ENCODE peak calls at places on chromosomes 7 and 10, in six cellular contexts. One of them, this sample, is unnamed.

GRCh38 chr10:33412261-33413092 is 78.0 kb upstream of the NRP1 start:
- DNase-seq in AG09309: peak
- DNase-seq in dorsolateral prefrontal cortex: no peak
- DNase-seq in psoas muscle: peak
- DNase-seq in astrocyte of the spinal cord: peak
- DNase-seq in activated CD8-positive, alpha-beta T cell treated with anti-CD3 and anti-CD28 coated beads for 36 hours: no peak
- DNase-seq in this sample: no peak

GRCh38 chr10:101745074-101745690 is 30.7 kb downstream of the FGF8 start:
- DNase-seq in AG09309: no peak
- DNase-seq in dorsolateral prefrontal cortex: no peak
- DNase-seq in psoas muscle: no peak
- DNase-seq in astrocyte of the spinal cord: no peak
- DNase-seq in activated CD8-positive, alpha-beta T cell treated with anti-CD3 and anti-CD28 coated beads for 36 hours: no peak
- DNase-seq in this sample: no peak

GRCh38 chr10:62804384-62805138 is at the start of gene ADO:
- DNase-seq in AG09309: peak
- DNase-seq in dorsolateral prefrontal cortex: peak
- DNase-seq in psoas muscle: peak
- DNase-seq in astrocyte of the spinal cord: peak
- DNase-seq in activated CD8-positive, alpha-beta T cell treated with anti-CD3 and anti-CD28 coated beads for 36 hours: peak
- DNase-seq in this sample: peak

GRCh38 chr10:122515588-122516231 is 44.8 kb upstream of the DMBT1 start:
- DNase-seq in AG09309: no peak
- DNase-seq in dorsolateral prefrontal cortex: no peak
- DNase-seq in psoas muscle: peak
- DNase-seq in astrocyte of the spinal cord: peak
- DNase-seq in activated CD8-positive, alpha-beta T cell treated with anti-CD3 and anti-CD28 coated beads for 36 hours: peak
- DNase-seq in this sample: peak

GRCh38 chr10:61786728-61787127 is 114.8 kb upstream of the ARID5B start:
- DNase-seq in AG09309: peak
- DNase-seq in dorsolateral prefrontal cortex: no peak
- DNase-seq in psoas muscle: no peak
- DNase-seq in astrocyte of the spinal cord: peak
- DNase-seq in activated CD8-positive, alpha-beta T cell treated with anti-CD3 and anti-CD28 coated beads for 36 hours: peak
- DNase-seq in this sample: peak

GRCh38 chr10:76231258-76231934 is 800.0 kb downstream of the LRMDA start:
- DNase-seq in AG09309: no peak
- DNase-seq in dorsolateral prefrontal cortex: no peak
- DNase-seq in psoas muscle: no peak
- DNase-seq in astrocyte of the spinal cord: no peak
- DNase-seq in activated CD8-positive, alpha-beta T cell treated with anti-CD3 and anti-CD28 coated beads for 36 hours: no peak
- DNase-seq in this sample: no peak

GRCh38 chr10:59126992-59127391 is 49.5 kb upstream of the PHYHIPL start:
- DNase-seq in AG09309: no peak
- DNase-seq in dorsolateral prefrontal cortex: no peak
- DNase-seq in psoas muscle: no peak
- DNase-seq in astrocyte of the spinal cord: no peak
- DNase-seq in activated CD8-positive, alpha-beta T cell treated with anti-CD3 and anti-CD28 coated beads for 36 hours: no peak
- DNase-seq in this sample: no peak

GRCh38 chr7:111931958-111932357 is 274.2 kb downstream of the DOCK4 start:
- DNase-seq in AG09309: no peak
- DNase-seq in dorsolateral prefrontal cortex: no peak
- DNase-seq in psoas muscle: no peak
- DNase-seq in astrocyte of the spinal cord: peak
- DNase-seq in activated CD8-positive, alpha-beta T cell treated with anti-CD3 and anti-CD28 coated beads for 36 hours: no peak
- DNase-seq in this sample: no peak

GRCh38 chr10:100697070-100697469 is 48.3 kb upstream of the PAX2 start:
- DNase-seq in AG09309: peak
- DNase-seq in dorsolateral prefrontal cortex: no peak
- DNase-seq in psoas muscle: no peak
- DNase-seq in astrocyte of the spinal cord: peak
- DNase-seq in activated CD8-positive, alpha-beta T cell treated with anti-CD3 and anti-CD28 coated beads for 36 hours: peak
- DNase-seq in this sample: no peak

GRCh38 chr10:7773845-7774801 is 13.7 kb downstream of the KIN start:
- DNase-seq in AG09309: no peak
- DNase-seq in dorsolateral prefrontal cortex: peak
- DNase-seq in psoas muscle: no peak
- DNase-seq in astrocyte of the spinal cord: no peak
- DNase-seq in activated CD8-positive, alpha-beta T cell treated with anti-CD3 and anti-CD28 coated beads for 36 hours: no peak
- DNase-seq in this sample: no peak

DNA sequence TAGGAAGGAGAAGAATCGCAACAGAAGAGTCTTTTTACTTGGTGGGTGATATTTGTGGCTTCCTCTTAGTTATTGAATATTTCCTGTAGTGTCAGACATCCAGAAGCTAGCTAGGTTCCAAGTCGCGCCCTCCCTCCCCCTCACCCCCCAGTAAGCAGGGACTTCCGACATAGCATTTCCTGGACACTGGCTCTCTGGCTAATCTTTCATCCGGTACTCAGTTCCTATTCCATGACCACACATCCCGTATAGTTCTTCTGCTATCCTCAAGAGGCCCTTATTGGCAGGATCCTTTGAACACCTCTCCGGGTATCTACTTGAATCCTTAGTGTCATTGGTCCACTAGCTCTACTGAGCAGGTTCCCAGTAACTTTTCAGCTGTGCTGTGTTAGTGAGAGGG is 167.8 kb downstream of the HDAC9 start:
- DNase-seq in AG09309: no peak
- DNase-seq in dorsolateral prefrontal cortex: no peak
- DNase-seq in psoas muscle: no peak
- DNase-seq in astrocyte of the spinal cord: no peak
- DNase-seq in activated CD8-positive, alpha-beta T cell treated with anti-CD3 and anti-CD28 coated beads for 36 hours: no peak
- DNase-seq in this sample: no peak
- TF ChIP-seq CTCF in AG09309: no peak
- TF ChIP-seq CTCF in dorsolateral prefrontal cortex: no peak
- TF ChIP-seq CTCF in psoas muscle: no peak
- TF ChIP-seq CTCF in astrocyte of the spinal cord: no peak
- TF ChIP-seq CTCF in activated CD8-positive, alpha-beta T cell treated with anti-CD3 and anti-CD28 coated beads for 36 hours: no peak
- TF ChIP-seq CTCF in this sample: no peak

GRCh38 chr7:146768941-146769340 is 652.3 kb downstream of the CNTNAP2 start:
- DNase-seq in AG09309: no peak
- DNase-seq in dorsolateral prefrontal cortex: peak
- DNase-seq in psoas muscle: no peak
- DNase-seq in astrocyte of the spinal cord: no peak
- DNase-seq in activated CD8-positive, alpha-beta T cell treated with anti-CD3 and anti-CD28 coated beads for 36 hours: no peak
- DNase-seq in this sample: no peak

GRCh38 chr7:146773506-146773905 is 656.9 kb downstream of the CNTNAP2 start:
- DNase-seq in AG09309: no peak
- DNase-seq in dorsolateral prefrontal cortex: no peak
- DNase-seq in psoas muscle: no peak
- DNase-seq in astrocyte of the spinal cord: peak
- DNase-seq in activated CD8-positive, alpha-beta T cell treated with anti-CD3 and anti-CD28 coated beads for 36 hours: no peak
- DNase-seq in this sample: no peak

GRCh38 chr7:146772581-146772980 is 656.0 kb downstream of the CNTNAP2 start:
- DNase-seq in AG09309: no peak
- DNase-seq in dorsolateral prefrontal cortex: no peak
- DNase-seq in psoas muscle: no peak
- DNase-seq in astrocyte of the spinal cord: no peak
- DNase-seq in activated CD8-positive, alpha-beta T cell treated with anti-CD3 and anti-CD28 coated beads for 36 hours: no peak
- DNase-seq in this sample: no peak
- TF ChIP-seq CTCF in AG09309: no peak
- TF ChIP-seq CTCF in dorsolateral prefrontal cortex: no peak
- TF ChIP-seq CTCF in psoas muscle: no peak
- TF ChIP-seq CTCF in astrocyte of the spinal cord: no peak
- TF ChIP-seq CTCF in activated CD8-positive, alpha-beta T cell treated with anti-CD3 and anti-CD28 coated beads for 36 hours: no peak
- TF ChIP-seq CTCF in this sample: no peak

GRCh38 chr7:2921748-2922147 is 77.6 kb upstream of the GNA12 start:
- DNase-seq in AG09309: no peak
- DNase-seq in dorsolateral prefrontal cortex: no peak
- DNase-seq in psoas muscle: no peak
- DNase-seq in astrocyte of the spinal cord: no peak
- DNase-seq in activated CD8-positive, alpha-beta T cell treated with anti-CD3 and anti-CD28 coated beads for 36 hours: no peak
- DNase-seq in this sample: no peak
- TF ChIP-seq CTCF in AG09309: peak
- TF ChIP-seq CTCF in dorsolateral prefrontal cortex: peak
- TF ChIP-seq CTCF in psoas muscle: no peak
- TF ChIP-seq CTCF in astrocyte of the spinal cord: peak
- TF ChIP-seq CTCF in activated CD8-positive, alpha-beta T cell treated with anti-CD3 and anti-CD28 coated beads for 36 hours: peak
- TF ChIP-seq CTCF in this sample: no peak

GRCh38 chr7:23072043-23072442 is 33.5 kb upstream of the KLHL7 start:
- DNase-seq in AG09309: no peak
- DNase-seq in dorsolateral prefrontal cortex: no peak
- DNase-seq in psoas muscle: no peak
- DNase-seq in astrocyte of the spinal cord: peak
- DNase-seq in activated CD8-positive, alpha-beta T cell treated with anti-CD3 and anti-CD28 coated beads for 36 hours: no peak
- DNase-seq in this sample: no peak
- TF ChIP-seq CTCF in AG09309: peak
- TF ChIP-seq CTCF in dorsolateral prefrontal cortex: peak
- TF ChIP-seq CTCF in psoas muscle: no peak
- TF ChIP-seq CTCF in astrocyte of the spinal cord: no peak
- TF ChIP-seq CTCF in activated CD8-positive, alpha-beta T cell treated with anti-CD3 and anti-CD28 coated beads for 36 hours: no peak
- TF ChIP-seq CTCF in this sample: no peak

DNA sequence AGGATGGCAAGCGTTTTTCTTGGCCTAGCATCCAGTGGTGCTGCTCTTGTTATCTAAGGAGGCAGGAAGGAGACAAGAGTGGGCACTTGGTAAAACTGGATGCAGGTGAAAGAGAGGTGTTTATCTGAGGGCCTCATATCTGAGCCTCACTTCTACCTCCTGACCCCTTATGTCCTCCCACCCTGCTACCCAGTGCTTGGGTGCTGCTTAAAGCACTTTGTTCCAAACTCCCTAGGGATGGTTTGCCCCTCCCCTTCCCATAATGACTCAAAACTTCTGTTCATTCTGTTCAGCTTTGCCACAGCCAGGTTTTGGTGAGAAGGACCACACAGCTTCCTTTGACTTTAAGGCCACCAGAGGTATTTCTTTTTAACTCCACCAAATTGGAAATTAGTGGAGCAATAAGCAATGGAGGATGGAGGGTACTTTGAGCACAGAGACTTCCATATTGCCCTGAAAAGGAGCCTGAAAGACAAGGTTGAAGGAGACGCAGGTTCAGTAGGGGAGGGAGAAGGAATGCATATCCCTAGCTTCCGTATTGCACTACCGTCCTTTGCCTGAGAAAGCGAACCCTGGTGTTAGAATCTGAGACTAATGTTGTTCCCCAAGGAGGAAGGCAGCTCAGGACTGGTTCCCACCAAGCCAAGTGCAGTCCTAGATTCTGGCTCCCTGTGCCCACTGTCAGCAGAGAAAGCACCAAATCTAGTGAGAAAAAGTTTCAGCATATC is 30.1 kb downstream of the ENTPD1 start:
- DNase-seq in AG09309: no peak
- DNase-seq in dorsolateral prefrontal cortex: no peak
- DNase-seq in psoas muscle: no peak
- DNase-seq in astrocyte of the spinal cord: no peak
- DNase-seq in activated CD8-positive, alpha-beta T cell treated with anti-CD3 and anti-CD28 coated beads for 36 hours: no peak
- DNase-seq in this sample: no peak
- TF ChIP-seq CTCF in AG09309: no peak
- TF ChIP-seq CTCF in dorsolateral prefrontal cortex: no peak
- TF ChIP-seq CTCF in psoas muscle: no peak
- TF ChIP-seq CTCF in astrocyte of the spinal cord: no peak
- TF ChIP-seq CTCF in activated CD8-positive, alpha-beta T cell treated with anti-CD3 and anti-CD28 coated beads for 36 hours: no peak
- TF ChIP-seq CTCF in this sample: no peak

GRCh38 chr7:95993420-95993819 is 221.1 kb downstream of the DYNC1I1 start:
- DNase-seq in AG09309: no peak
- DNase-seq in dorsolateral prefrontal cortex: no peak
- DNase-seq in psoas muscle: no peak
- DNase-seq in astrocyte of the spinal cord: no peak
- DNase-seq in activated CD8-positive, alpha-beta T cell treated with anti-CD3 and anti-CD28 coated beads for 36 hours: no peak
- DNase-seq in this sample: no peak
- TF ChIP-seq CTCF in AG09309: no peak
- TF ChIP-seq CTCF in dorsolateral prefrontal cortex: no peak
- TF ChIP-seq CTCF in psoas muscle: no peak
- TF ChIP-seq CTCF in astrocyte of the spinal cord: peak
- TF ChIP-seq CTCF in activated CD8-positive, alpha-beta T cell treated with anti-CD3 and anti-CD28 coated beads for 36 hours: no peak
- TF ChIP-seq CTCF in this sample: no peak

GRCh38 chr10:167383-167782 is 32.1 kb downstream of the ZMYND11 start:
- DNase-seq in AG09309: no peak
- DNase-seq in dorsolateral prefrontal cortex: no peak
- DNase-seq in psoas muscle: no peak
- DNase-seq in astrocyte of the spinal cord: no peak
- DNase-seq in activated CD8-positive, alpha-beta T cell treated with anti-CD3 and anti-CD28 coated beads for 36 hours: no peak
- DNase-seq in this sample: no peak
- TF ChIP-seq CTCF in AG09309: no peak
- TF ChIP-seq CTCF in dorsolateral prefrontal cortex: no peak
- TF ChIP-seq CTCF in psoas muscle: no peak
- TF ChIP-seq CTCF in astrocyte of the spinal cord: no peak
- TF ChIP-seq CTCF in activated CD8-positive, alpha-beta T cell treated with anti-CD3 and anti-CD28 coated beads for 36 hours: no peak
- TF ChIP-seq CTCF in this sample: no peak

GRCh38 chr10:53841746-53842145 is 959.3 kb downstream of the PCDH15 start:
- DNase-seq in AG09309: no peak
- DNase-seq in dorsolateral prefrontal cortex: no peak
- DNase-seq in psoas muscle: no peak
- DNase-seq in astrocyte of the spinal cord: no peak
- DNase-seq in activated CD8-positive, alpha-beta T cell treated with anti-CD3 and anti-CD28 coated beads for 36 hours: no peak
- DNase-seq in this sample: no peak

GRCh38 chr10:53843691-53844362 is 957.2 kb downstream of the PCDH15 start:
- DNase-seq in AG09309: no peak
- DNase-seq in dorsolateral prefrontal cortex: no peak
- DNase-seq in psoas muscle: no peak
- DNase-seq in astrocyte of the spinal cord: peak
- DNase-seq in activated CD8-positive, alpha-beta T cell treated with anti-CD3 and anti-CD28 coated beads for 36 hours: no peak
- DNase-seq in this sample: no peak

DNA sequence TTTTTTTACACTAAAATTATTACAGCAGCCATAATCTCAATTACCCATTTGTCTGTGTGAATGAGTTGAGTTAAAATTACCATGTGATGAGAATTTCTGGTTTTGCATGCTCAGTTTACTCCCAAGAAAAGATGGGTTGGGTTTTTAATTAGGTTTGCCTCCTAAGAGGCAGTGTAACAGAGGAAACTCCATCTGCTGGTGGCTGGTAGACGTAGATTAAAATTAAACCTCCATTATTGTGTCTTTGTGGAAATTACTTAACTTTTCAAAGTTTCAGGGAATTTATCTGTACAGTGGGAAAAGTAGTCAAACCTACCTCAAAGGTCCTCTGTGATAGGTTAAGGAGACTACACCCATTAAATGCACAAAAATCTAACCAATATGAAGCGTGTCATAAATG is 954.2 kb downstream of the PCDH15 start:
- DNase-seq in AG09309: no peak
- DNase-seq in dorsolateral prefrontal cortex: no peak
- DNase-seq in psoas muscle: no peak
- DNase-seq in astrocyte of the spinal cord: no peak
- DNase-seq in activated CD8-positive, alpha-beta T cell treated with anti-CD3 and anti-CD28 coated beads for 36 hours: no peak
- DNase-seq in this sample: no peak
- TF ChIP-seq CTCF in AG09309: no peak
- TF ChIP-seq CTCF in dorsolateral prefrontal cortex: no peak
- TF ChIP-seq CTCF in psoas muscle: no peak
- TF ChIP-seq CTCF in astrocyte of the spinal cord: no peak
- TF ChIP-seq CTCF in activated CD8-positive, alpha-beta T cell treated with anti-CD3 and anti-CD28 coated beads for 36 hours: no peak
- TF ChIP-seq CTCF in this sample: no peak

DNA sequence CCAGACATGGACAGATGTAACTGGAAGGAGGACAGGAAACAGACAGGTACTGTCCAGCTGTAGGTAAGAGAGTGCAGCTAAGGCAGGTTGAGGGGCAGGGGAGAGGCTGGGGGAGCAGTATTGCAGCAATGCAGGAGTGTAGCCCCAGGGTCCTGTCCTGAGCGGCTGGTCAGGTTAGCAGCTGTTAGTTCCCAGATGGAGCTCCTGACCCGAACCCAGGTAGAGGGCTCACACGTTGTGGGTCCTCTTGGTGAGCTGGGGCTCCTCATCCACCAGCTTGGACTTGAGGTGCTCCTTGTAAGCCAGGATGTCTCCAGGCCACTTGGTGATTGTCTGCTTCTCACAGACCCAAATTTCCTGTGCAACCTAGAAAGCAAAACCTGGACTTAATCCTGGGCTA is 3.5 kb upstream of the H2BK1 start:
- DNase-seq in AG09309: no peak
- DNase-seq in dorsolateral prefrontal cortex: no peak
- DNase-seq in psoas muscle: no peak
- DNase-seq in astrocyte of the spinal cord: no peak
- DNase-seq in activated CD8-positive, alpha-beta T cell treated with anti-CD3 and anti-CD28 coated beads for 36 hours: no peak
- DNase-seq in this sample: no peak
- TF ChIP-seq CTCF in AG09309: no peak
- TF ChIP-seq CTCF in dorsolateral prefrontal cortex: no peak
- TF ChIP-seq CTCF in psoas muscle: no peak
- TF ChIP-seq CTCF in astrocyte of the spinal cord: no peak
- TF ChIP-seq CTCF in activated CD8-positive, alpha-beta T cell treated with anti-CD3 and anti-CD28 coated beads for 36 hours: no peak
- TF ChIP-seq CTCF in this sample: no peak

GRCh38 chr10:26448706-26449435 is 10.7 kb downstream of the APBB1IP start:
- DNase-seq in AG09309: no peak
- DNase-seq in dorsolateral prefrontal cortex: no peak
- DNase-seq in psoas muscle: no peak
- DNase-seq in astrocyte of the spinal cord: no peak
- DNase-seq in activated CD8-positive, alpha-beta T cell treated with anti-CD3 and anti-CD28 coated beads for 36 hours: peak
- DNase-seq in this sample: peak
- TF ChIP-seq CTCF in AG09309: no peak
- TF ChIP-seq CTCF in dorsolateral prefrontal cortex: no peak
- TF ChIP-seq CTCF in psoas muscle: no peak
- TF ChIP-seq CTCF in astrocyte of the spinal cord: no peak
- TF ChIP-seq CTCF in activated CD8-positive, alpha-beta T cell treated with anti-CD3 and anti-CD28 coated beads for 36 hours: no peak
- TF ChIP-seq CTCF in this sample: peak

This sample was measured in GM10248.